ENCODE peak calls at places on chromosomes 4 and X, in six cellular contexts. One of them, this sample, is unnamed.

GRCh38 chr4:82903737-82904136 is 3.2 kb downstream of the THAP9 start:
- DNase-seq in stomach: no peak
- DNase-seq in HL-60: no peak
- DNase-seq in GM12892: no peak
- DNase-seq in K562: no peak
- DNase-seq in breast epithelium: no peak
- DNase-seq in this sample: no peak

GRCh38 chr4:102825261-102826071 is 1.9 kb downstream of the UBE2D3 start:
- DNase-seq in stomach: no peak
- DNase-seq in HL-60: no peak
- DNase-seq in GM12892: no peak
- DNase-seq in K562: peak; percentile 63
- DNase-seq in breast epithelium: peak; percentile 42
- DNase-seq in this sample: no peak

GRCh38 chr4:40121515-40121914 is 64.9 kb downstream of the N4BP2 start:
- DNase-seq in stomach: no peak
- DNase-seq in HL-60: peak; percentile 21
- DNase-seq in GM12892: no peak
- DNase-seq in K562: peak; percentile 76
- DNase-seq in breast epithelium: no peak
- DNase-seq in this sample: no peak

GRCh38 chrX:110421499-110422455 is 63.1 kb downstream of the RTL9 start:
- DNase-seq in stomach: peak; percentile 80
- DNase-seq in HL-60: no peak
- DNase-seq in GM12892: no peak
- DNase-seq in K562: no peak
- DNase-seq in breast epithelium: peak; percentile 54
- DNase-seq in this sample: no peak

GRCh38 chr4:3346146-3346545 is 53.3 kb downstream of the RGS12 start:
- DNase-seq in stomach: peak; percentile 50
- DNase-seq in HL-60: peak; percentile 65
- DNase-seq in GM12892: no peak
- DNase-seq in K562: peak; percentile 73
- DNase-seq in breast epithelium: peak; percentile 55
- DNase-seq in this sample: no peak

GRCh38 chr4:124997124-124997523 is 284.6 kb upstream of the ANKRD50 start:
- DNase-seq in stomach: no peak
- DNase-seq in HL-60: no peak
- DNase-seq in GM12892: no peak
- DNase-seq in K562: no peak
- DNase-seq in breast epithelium: no peak
- DNase-seq in this sample: no peak

GRCh38 chrX:323721-324628 is 5.4 kb upstream of the GTPBP6 start:
- DNase-seq in stomach: peak; percentile 60
- DNase-seq in HL-60: peak; percentile 42
- DNase-seq in GM12892: no peak
- DNase-seq in K562: peak; percentile 70
- DNase-seq in breast epithelium: no peak
- DNase-seq in this sample: peak; percentile 58

GRCh38 chrX:100356497-100356896 is 53.6 kb downstream of the PCDH19 start:
- DNase-seq in stomach: no peak
- DNase-seq in HL-60: no peak
- DNase-seq in GM12892: no peak
- DNase-seq in K562: no peak
- DNase-seq in breast epithelium: no peak
- DNase-seq in this sample: no peak

GRCh38 chrX:130560558-130560957 is 158.8 kb downstream of the RBMX2 start:
- DNase-seq in stomach: no peak
- DNase-seq in HL-60: no peak
- DNase-seq in GM12892: no peak
- DNase-seq in K562: no peak
- DNase-seq in breast epithelium: no peak
- DNase-seq in this sample: no peak

GRCh38 chr4:113524096-113524495 is 237.4 kb downstream of the CAMK2D start:
- DNase-seq in stomach: no peak
- DNase-seq in HL-60: no peak
- DNase-seq in GM12892: no peak
- DNase-seq in K562: no peak
- DNase-seq in breast epithelium: no peak
- DNase-seq in this sample: no peak

DNA sequence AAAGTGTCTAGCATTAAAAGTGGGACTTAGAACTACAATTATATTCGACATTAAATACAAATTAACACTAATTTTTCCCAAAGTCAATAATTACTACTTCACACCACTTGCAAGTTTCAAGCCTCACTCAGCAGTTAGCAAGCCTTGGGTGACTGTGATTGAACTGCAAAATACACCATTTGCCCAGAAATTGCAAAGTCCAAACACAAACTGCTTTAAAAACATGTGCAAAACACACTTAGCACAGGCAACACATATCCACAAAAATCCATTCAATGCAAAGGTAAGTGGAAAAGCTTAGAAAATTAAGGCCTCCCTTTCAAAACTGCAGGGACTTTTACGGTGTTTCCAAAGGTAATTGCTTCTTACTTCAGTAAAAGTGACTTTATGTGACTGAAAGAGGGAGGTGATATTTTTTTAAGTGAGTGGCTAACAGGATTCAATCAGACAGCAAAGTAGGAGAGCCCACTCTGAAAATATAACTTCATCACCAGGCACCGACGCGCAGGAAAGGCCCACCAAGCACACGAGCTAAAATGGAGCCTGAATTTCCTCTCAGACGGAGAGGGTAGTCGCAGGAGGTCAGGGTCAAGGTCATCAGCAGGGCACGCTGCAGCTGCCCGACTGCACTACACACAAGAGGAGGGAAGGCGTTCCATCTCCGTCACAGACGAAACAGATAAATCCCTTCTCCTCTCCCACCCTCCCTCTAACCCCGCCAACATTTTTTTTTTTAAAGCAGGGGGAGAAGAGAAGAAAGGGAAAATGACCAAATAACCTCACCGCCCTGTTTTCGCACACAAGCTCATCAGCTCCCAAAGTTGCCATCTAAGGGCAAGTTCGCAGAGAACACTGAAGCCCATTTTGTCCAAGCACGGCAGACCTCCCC is 3.1 kb downstream of the ZNF827 start:
- DNase-seq in stomach: peak; percentile 31
- DNase-seq in HL-60: no peak
- DNase-seq in GM12892: peak; percentile 38
- DNase-seq in K562: peak; percentile 7
- DNase-seq in breast epithelium: no peak
- DNase-seq in this sample: peak; percentile 34
- TF ChIP-seq POLR2AphosphoS5 in stomach: no peak
- TF ChIP-seq POLR2AphosphoS5 in HL-60: no peak
- TF ChIP-seq POLR2AphosphoS5 in GM12892: peak; percentile 80
- TF ChIP-seq POLR2AphosphoS5 in K562: no peak
- TF ChIP-seq POLR2AphosphoS5 in breast epithelium: no peak
- TF ChIP-seq POLR2AphosphoS5 in this sample: no peak

GRCh38 chr4:109801895-109802319 is at the start of gene CFI:
- DNase-seq in stomach: no peak
- DNase-seq in HL-60: no peak
- DNase-seq in GM12892: no peak
- DNase-seq in K562: peak; percentile 21
- DNase-seq in breast epithelium: no peak
- DNase-seq in this sample: no peak
- TF ChIP-seq POLR2AphosphoS5 in stomach: no peak
- TF ChIP-seq POLR2AphosphoS5 in HL-60: no peak
- TF ChIP-seq POLR2AphosphoS5 in GM12892: no peak
- TF ChIP-seq POLR2AphosphoS5 in K562: no peak
- TF ChIP-seq POLR2AphosphoS5 in breast epithelium: no peak
- TF ChIP-seq POLR2AphosphoS5 in this sample: no peak

GRCh38 chr4:169063441-169063840 is 53.4 kb upstream of the CBR4 start:
- DNase-seq in stomach: no peak
- DNase-seq in HL-60: no peak
- DNase-seq in GM12892: no peak
- DNase-seq in K562: no peak
- DNase-seq in breast epithelium: no peak
- DNase-seq in this sample: no peak

GRCh38 chr4:169060396-169061081 is 50.5 kb upstream of the CBR4 start:
- DNase-seq in stomach: no peak
- DNase-seq in HL-60: no peak
- DNase-seq in GM12892: no peak
- DNase-seq in K562: no peak
- DNase-seq in breast epithelium: no peak
- DNase-seq in this sample: no peak

GRCh38 chr4:169062861-169063197 is 52.8 kb upstream of the CBR4 start:
- DNase-seq in stomach: no peak
- DNase-seq in HL-60: no peak
- DNase-seq in GM12892: no peak
- DNase-seq in K562: no peak
- DNase-seq in breast epithelium: no peak
- DNase-seq in this sample: no peak

GRCh38 chr4:169058312-169058711 is 48.3 kb upstream of the CBR4 start:
- DNase-seq in stomach: no peak
- DNase-seq in HL-60: no peak
- DNase-seq in GM12892: no peak
- DNase-seq in K562: no peak
- DNase-seq in breast epithelium: no peak
- DNase-seq in this sample: no peak

DNA sequence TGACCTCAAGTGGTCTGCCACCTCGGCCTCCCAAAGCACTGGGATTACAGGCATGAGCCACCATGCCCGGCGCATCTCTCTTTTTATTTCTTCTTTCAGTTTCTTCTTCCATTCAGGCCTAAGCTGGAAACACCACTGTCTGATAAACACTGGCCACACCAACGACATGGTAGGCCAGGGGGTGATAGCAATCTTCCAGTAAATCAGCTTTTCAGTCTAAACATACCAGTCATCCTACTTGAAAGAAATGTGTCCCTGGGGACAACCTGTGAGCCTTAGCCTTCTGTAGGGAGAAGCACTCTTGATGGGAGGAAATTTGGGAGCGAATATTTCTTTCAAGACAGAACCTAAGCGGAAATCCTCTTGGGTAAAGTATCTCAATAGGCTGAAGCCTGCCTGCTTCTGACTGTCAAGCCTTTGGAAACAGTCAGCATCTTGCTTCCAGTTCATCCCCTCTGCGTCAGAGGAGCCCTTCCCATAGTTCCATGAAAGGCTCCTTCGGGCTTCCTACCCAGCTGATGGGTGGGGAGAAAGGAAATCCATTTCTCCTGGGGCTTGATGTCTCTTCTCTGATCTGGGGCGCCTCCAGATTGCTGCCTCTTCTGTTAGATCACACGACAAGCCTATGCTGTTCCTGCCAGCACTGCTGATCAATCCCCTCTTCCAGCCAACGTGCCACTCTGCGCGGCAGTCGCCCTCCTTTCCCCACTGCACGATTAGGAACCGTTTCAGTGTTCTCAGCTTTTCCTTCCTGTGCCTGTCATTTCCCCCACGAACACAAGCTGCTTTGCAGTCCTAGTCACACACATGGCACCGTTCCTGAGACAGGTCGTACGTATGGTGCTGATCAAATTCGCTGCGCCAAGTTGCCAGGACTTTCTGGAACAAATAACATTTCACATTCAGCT is 49.5 kb upstream of the CBR4 start:
- DNase-seq in stomach: no peak
- DNase-seq in HL-60: no peak
- DNase-seq in GM12892: no peak
- DNase-seq in K562: no peak
- DNase-seq in breast epithelium: no peak
- DNase-seq in this sample: no peak
- TF ChIP-seq POLR2AphosphoS5 in stomach: no peak
- TF ChIP-seq POLR2AphosphoS5 in HL-60: no peak
- TF ChIP-seq POLR2AphosphoS5 in GM12892: no peak
- TF ChIP-seq POLR2AphosphoS5 in K562: no peak
- TF ChIP-seq POLR2AphosphoS5 in breast epithelium: peak; percentile 21
- TF ChIP-seq POLR2AphosphoS5 in this sample: peak; percentile 53

DNA sequence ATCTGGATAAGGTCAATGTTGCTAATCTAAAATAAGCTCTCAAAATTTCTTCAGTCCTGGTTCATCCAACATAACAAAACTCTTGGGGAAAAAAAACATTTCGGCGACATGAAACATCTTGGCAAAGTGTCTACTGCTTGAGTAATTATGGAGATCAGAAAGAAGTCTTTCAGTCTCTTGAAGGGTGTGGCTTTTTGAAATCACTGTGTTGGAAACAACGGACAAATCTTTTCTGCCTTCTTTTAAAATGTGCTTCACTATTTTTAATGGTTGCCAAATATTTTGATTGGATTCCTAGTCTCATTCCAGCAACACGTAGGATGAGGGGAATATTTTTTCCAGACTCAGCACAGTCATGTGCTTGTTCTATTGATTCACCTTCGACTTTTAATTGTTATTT is 138.6 kb downstream of the KLHL8 start:
- DNase-seq in stomach: no peak
- DNase-seq in HL-60: no peak
- DNase-seq in GM12892: no peak
- DNase-seq in K562: no peak
- DNase-seq in breast epithelium: no peak
- DNase-seq in this sample: no peak
- TF ChIP-seq POLR2AphosphoS5 in stomach: no peak
- TF ChIP-seq POLR2AphosphoS5 in HL-60: no peak
- TF ChIP-seq POLR2AphosphoS5 in GM12892: no peak
- TF ChIP-seq POLR2AphosphoS5 in K562: no peak
- TF ChIP-seq POLR2AphosphoS5 in breast epithelium: no peak
- TF ChIP-seq POLR2AphosphoS5 in this sample: no peak

GRCh38 chr4:120066525-120067333 is at the start of gene MAD2L1:
- DNase-seq in stomach: peak; percentile 99
- DNase-seq in HL-60: peak; percentile 93
- DNase-seq in GM12892: peak; percentile 70
- DNase-seq in K562: peak; percentile 99
- DNase-seq in breast epithelium: peak; percentile 97
- DNase-seq in this sample: peak; percentile 99
- TF ChIP-seq POLR2AphosphoS5 in stomach: peak; percentile 98
- TF ChIP-seq POLR2AphosphoS5 in HL-60: peak; percentile 96
- TF ChIP-seq POLR2AphosphoS5 in GM12892: peak; percentile 94
- TF ChIP-seq POLR2AphosphoS5 in K562: peak; percentile 94
- TF ChIP-seq POLR2AphosphoS5 in breast epithelium: peak; percentile 87
- TF ChIP-seq POLR2AphosphoS5 in this sample: peak; percentile 97

GRCh38 chr4:22707390-22707789 is 14.7 kb downstream of the GBA3 start:
- DNase-seq in stomach: no peak
- DNase-seq in HL-60: no peak
- DNase-seq in GM12892: no peak
- DNase-seq in K562: no peak
- DNase-seq in breast epithelium: no peak
- DNase-seq in this sample: no peak

GRCh38 chr4:22708961-22709360 is 16.2 kb downstream of the GBA3 start:
- DNase-seq in stomach: no peak
- DNase-seq in HL-60: no peak
- DNase-seq in GM12892: no peak
- DNase-seq in K562: no peak
- DNase-seq in breast epithelium: no peak
- DNase-seq in this sample: no peak

GRCh38 chr4:22713841-22714240 is 21.1 kb downstream of the GBA3 start:
- DNase-seq in stomach: no peak
- DNase-seq in HL-60: no peak
- DNase-seq in GM12892: no peak
- DNase-seq in K562: no peak
- DNase-seq in breast epithelium: no peak
- DNase-seq in this sample: no peak

GRCh38 chr4:22712541-22712940 is 19.8 kb downstream of the GBA3 start:
- DNase-seq in stomach: no peak
- DNase-seq in HL-60: no peak
- DNase-seq in GM12892: no peak
- DNase-seq in K562: no peak
- DNase-seq in breast epithelium: no peak
- DNase-seq in this sample: no peak

GRCh38 chr4:22712105-22712504 is 19.4 kb downstream of the GBA3 start:
- DNase-seq in stomach: no peak
- DNase-seq in HL-60: no peak
- DNase-seq in GM12892: no peak
- DNase-seq in K562: no peak
- DNase-seq in breast epithelium: no peak
- DNase-seq in this sample: no peak
- TF ChIP-seq POLR2AphosphoS5 in stomach: no peak
- TF ChIP-seq POLR2AphosphoS5 in HL-60: no peak
- TF ChIP-seq POLR2AphosphoS5 in GM12892: no peak
- TF ChIP-seq POLR2AphosphoS5 in K562: no peak
- TF ChIP-seq POLR2AphosphoS5 in breast epithelium: no peak
- TF ChIP-seq POLR2AphosphoS5 in this sample: no peak

GRCh38 chr4:173334085-173334890 is at the start of gene HMGB2:
- DNase-seq in stomach: peak; percentile 100
- DNase-seq in HL-60: peak; percentile 99
- DNase-seq in GM12892: peak; percentile 87
- DNase-seq in K562: peak; percentile 100
- DNase-seq in breast epithelium: peak; percentile 100
- DNase-seq in this sample: peak; percentile 90
- TF ChIP-seq POLR2AphosphoS5 in stomach: peak; percentile 99
- TF ChIP-seq POLR2AphosphoS5 in HL-60: peak; percentile 99
- TF ChIP-seq POLR2AphosphoS5 in GM12892: peak; percentile 98
- TF ChIP-seq POLR2AphosphoS5 in K562: peak; percentile 96
- TF ChIP-seq POLR2AphosphoS5 in breast epithelium: peak; percentile 99
- TF ChIP-seq POLR2AphosphoS5 in this sample: peak; percentile 98

This sample was measured in upper lobe of left lung.